ENCODE peak calls at places on chromosomes 2 and 18, in six cellular contexts. F is A673; I is esophagus muscularis mucosa; D is T1000; U is activated naive CD8-positive, alpha-beta T cell treated with anti-CD3 and anti-CD28 coated beads for 36 hours; T is midbrain. B is an unnamed sample.

GRCh38 chr2:24908316-24908937 is 11.6 kb downstream of the ADCY3 start:
- DNase-seq in F (no peak), I (no peak), D (no peak), U (no peak), T (no peak), B (no peak)

GRCh38 chr2:100818606-100819364 is 1.2 kb upstream of the NPAS2 start:
- DNase-seq in F (peak), I (no peak), D (peak), U (peak), T (peak), B (peak)

GRCh38 chr2:65478498-65479135 is 46.2 kb upstream of the SPRED2 start:
- DNase-seq in F (no peak), I (no peak), D (no peak), U (no peak), T (no peak), B (no peak)

GRCh38 chr2:109032229-109032800 is 43.3 kb upstream of the EDAR start:
- DNase-seq in F (no peak), I (no peak), D (no peak), U (peak), T (no peak), B (peak)

GRCh38 chr2:38215993-38216392 is 140.0 kb upstream of the CYP1B1 start:
- DNase-seq in F (no peak), I (no peak), D (no peak), U (no peak), T (no peak), B (no peak)

GRCh38 chr18:51196811-51197660 is 445 bp downstream of the MEX3C start:
- DNase-seq in F (peak), I (no peak), D (no peak), U (no peak), T (peak), B (peak)

GRCh38 chr2:147696426-147696825 is 148.4 kb upstream of the ACVR2A start:
- DNase-seq in F (no peak), I (no peak), D (no peak), U (no peak), T (no peak), B (no peak)

GRCh38 chr2:171248205-171248662 is 87.5 kb upstream of the TLK1 start:
- DNase-seq in F (no peak), I (no peak), D (no peak), U (peak), T (no peak), B (peak)

GRCh38 chr2:42102606-42103450 is 55.0 kb downstream of the PKDCC start:
- DNase-seq in F (no peak), I (no peak), D (no peak), U (peak), T (no peak), B (peak)

GRCh38 chr18:41517142-41517541 is 437.9 kb upstream of the PIK3C3 start:
- DNase-seq in F (no peak), I (no peak), D (no peak), U (no peak), T (no peak), B (no peak)

GRCh38 chr2:67879586-67880290 is 183.1 kb downstream of the C1D start:
- DNase-seq in F (no peak), I (no peak), D (no peak), U (no peak), T (no peak), B (no peak)

GRCh38 chr18:59052965-59053960 is 86.4 kb upstream of the SEC11C start:
- DNase-seq in F (no peak), I (no peak), D (no peak), U (no peak), T (no peak), B (no peak)

GRCh38 chr2:158620656-158621055 is 163.9 kb downstream of the PKP4 start:
- DNase-seq in F (no peak), I (no peak), D (no peak), U (no peak), T (no peak), B (no peak)

GRCh38 chr2:237437566-237437965 is 23.6 kb upstream of the COL6A3 start:
- DNase-seq in F (no peak), I (no peak), D (no peak), U (no peak), T (no peak), B (no peak)

GRCh38 chr2:19801367-19802087 is 100.3 kb downstream of the TTC32 start:
- DNase-seq in F (no peak), I (no peak), D (peak), U (no peak), T (no peak), B (no peak)

GRCh38 chr2:148578493-148578884 is 66.1 kb upstream of the EPC2 start:
- DNase-seq in F (no peak), I (no peak), D (no peak), U (no peak), T (no peak), B (no peak)

GRCh38 chr2:62202019-62202722 is 6.3 kb downstream of the B3GNT2 start:
- DNase-seq in F (no peak), I (no peak), D (no peak), U (no peak), T (no peak), B (no peak)

GRCh38 chr2:7009207-7009911 is 92.1 kb downstream of the RNF144A start:
- DNase-seq in F (no peak), I (no peak), D (no peak), U (no peak), T (no peak), B (no peak)

GRCh38 chr2:85012431-85012830 is 41.5 kb downstream of the KCMF1 start:
- DNase-seq in F (no peak), I (no peak), D (no peak), U (no peak), T (no peak), B (no peak)

GRCh38 chr18:60649107-60649506 is 276.5 kb upstream of the MC4R start:
- DNase-seq in F (no peak), I (no peak), D (no peak), U (no peak), T (peak), B (no peak)

GRCh38 chr18:21820035-21820810 is 79.6 kb downstream of the MIB1 start:
- DNase-seq in F (peak), I (no peak), D (no peak), U (no peak), T (no peak), B (no peak)

GRCh38 chr2:111975053-111975552 is 76.7 kb downstream of the MERTK start:
- DNase-seq in F (peak), I (no peak), D (peak), U (no peak), T (no peak), B (no peak)

GRCh38 chr2:236631361-236632291 is 62.0 kb downstream of the ACKR3 start:
- DNase-seq in F (no peak), I (no peak), D (no peak), U (no peak), T (no peak), B (no peak)

GRCh38 chr2:151268085-151268484 is 6.4 kb upstream of the RBM43 start:
- DNase-seq in F (no peak), I (no peak), D (no peak), U (no peak), T (no peak), B (no peak)

GRCh38 chr2:150911766-150912280 is 349.8 kb downstream of the RBM43 start:
- DNase-seq in F (peak), I (no peak), D (peak), U (no peak), T (no peak), B (no peak)

GRCh38 chr18:79755496-79756142 is 42.1 kb upstream of the KCNG2 start:
- DNase-seq in F (no peak), I (no peak), D (no peak), U (no peak), T (no peak), B (no peak)

GRCh38 chr2:2656046-2656715 is 325.1 kb upstream of the MYT1L start:
- DNase-seq in F (no peak), I (no peak), D (no peak), U (no peak), T (peak), B (no peak)

GRCh38 chr2:147149589-147150245 is 695.1 kb upstream of the ACVR2A start:
- DNase-seq in F (peak), I (no peak), D (peak), U (no peak), T (no peak), B (no peak)

GRCh38 chr2:235097196-235097895 is 145.5 kb downstream of the SH3BP4 start:
- DNase-seq in F (no peak), I (peak), D (no peak), U (no peak), T (no peak), B (no peak)

GRCh38 chr2:16223481-16224177 is 283.3 kb downstream of the MYCN start:
- DNase-seq in F (no peak), I (no peak), D (no peak), U (no peak), T (no peak), B (no peak)

GRCh38 chr18:46720521-46720920 is 36.3 kb downstream of the ST8SIA5 start:
- DNase-seq in F (no peak), I (no peak), D (no peak), U (no peak), T (no peak), B (no peak)

GRCh38 chr2:61959381-61960293 is 54.2 kb downstream of the COMMD1 start:
- DNase-seq in F (peak), I (no peak), D (no peak), U (no peak), T (no peak), B (no peak)